ENCODE peak calls at places on chromosomes 6 and 20, in six cellular contexts. One of them, this sample, is unnamed.
A peak's percentile ranks its signal among the peaks of the same experiment; 100 is the strongest.

GRCh38 chr20:61631770-61632169 is 379.7 kb downstream of the CDH4 start:
- DNase-seq in CD8-positive, alpha-beta memory T cell: no peak
- DNase-seq in fibroblast of lung: no peak
- DNase-seq in GM06990: no peak
- DNase-seq in CD8-positive, alpha-beta T cell: no peak
- DNase-seq in right cardiac atrium: no peak
- DNase-seq in this sample: no peak

GRCh38 chr6:167996424-167997199 is 859 bp upstream of the KIF25 start:
- DNase-seq in CD8-positive, alpha-beta memory T cell: no peak
- DNase-seq in CD8-positive, alpha-beta T cell: no peak
- DNase-seq in fibroblast of lung: no peak
- DNase-seq in GM06990: no peak
- DNase-seq in right cardiac atrium: no peak
- DNase-seq in this sample: peak; percentile 43

GRCh38 chr6:1901556-1901955 is 291.8 kb downstream of the FOXC1 start:
- DNase-seq in fibroblast of lung: peak; percentile 50
- DNase-seq in CD8-positive, alpha-beta T cell: no peak
- DNase-seq in CD8-positive, alpha-beta memory T cell: no peak
- DNase-seq in GM06990: no peak
- DNase-seq in right cardiac atrium: no peak
- DNase-seq in this sample: no peak

GRCh38 chr6:144561455-144562043 is 276.4 kb downstream of the UTRN start:
- DNase-seq in CD8-positive, alpha-beta T cell: no peak
- DNase-seq in fibroblast of lung: no peak
- DNase-seq in CD8-positive, alpha-beta memory T cell: no peak
- DNase-seq in right cardiac atrium: no peak
- DNase-seq in GM06990: no peak
- DNase-seq in this sample: no peak

GRCh38 chr20:62818592-62819493 is 2.0 kb downstream of the COL9A3 start:
- DNase-seq in CD8-positive, alpha-beta T cell: no peak
- DNase-seq in CD8-positive, alpha-beta memory T cell: no peak
- DNase-seq in GM06990: no peak
- DNase-seq in right cardiac atrium: peak; percentile 93
- DNase-seq in fibroblast of lung: no peak
- DNase-seq in this sample: no peak

GRCh38 chr20:3313681-3314080 is 74.7 kb upstream of the SLC4A11 start:
- DNase-seq in CD8-positive, alpha-beta T cell: no peak
- DNase-seq in CD8-positive, alpha-beta memory T cell: no peak
- DNase-seq in GM06990: no peak
- DNase-seq in right cardiac atrium: no peak
- DNase-seq in fibroblast of lung: no peak
- DNase-seq in this sample: no peak

GRCh38 chr6:14333556-14334305 is 216.2 kb downstream of the CD83 start:
- DNase-seq in fibroblast of lung: peak; percentile 77
- DNase-seq in right cardiac atrium: no peak
- DNase-seq in CD8-positive, alpha-beta memory T cell: no peak
- DNase-seq in GM06990: no peak
- DNase-seq in CD8-positive, alpha-beta T cell: no peak
- DNase-seq in this sample: no peak

GRCh38 chr6:146550911-146551310 is 7.3 kb downstream of the RAB32 start:
- DNase-seq in GM06990: no peak
- DNase-seq in CD8-positive, alpha-beta T cell: no peak
- DNase-seq in fibroblast of lung: peak; percentile 7
- DNase-seq in CD8-positive, alpha-beta memory T cell: no peak
- DNase-seq in right cardiac atrium: no peak
- DNase-seq in this sample: no peak

GRCh38 chr6:163707385-163708355 is 293.2 kb downstream of the QKI start:
- DNase-seq in right cardiac atrium: no peak
- DNase-seq in fibroblast of lung: peak; percentile 20
- DNase-seq in GM06990: peak; percentile 53
- DNase-seq in CD8-positive, alpha-beta T cell: no peak
- DNase-seq in CD8-positive, alpha-beta memory T cell: no peak
- DNase-seq in this sample: peak; percentile 77

GRCh38 chr6:168934856-168935627 is 318.6 kb downstream of the THBS2 start:
- DNase-seq in CD8-positive, alpha-beta T cell: no peak
- DNase-seq in GM06990: no peak
- DNase-seq in CD8-positive, alpha-beta memory T cell: no peak
- DNase-seq in right cardiac atrium: no peak
- DNase-seq in fibroblast of lung: no peak
- DNase-seq in this sample: no peak

GRCh38 chr6:4350571-4351505 is 215.5 kb upstream of the ECI2 start:
- DNase-seq in GM06990: no peak
- DNase-seq in right cardiac atrium: peak; percentile 59
- DNase-seq in CD8-positive, alpha-beta T cell: no peak
- DNase-seq in fibroblast of lung: peak; percentile 55
- DNase-seq in CD8-positive, alpha-beta memory T cell: no peak
- DNase-seq in this sample: no peak

GRCh38 chr20:4891997-4892396 is 109.3 kb downstream of the SLC23A2 start:
- DNase-seq in CD8-positive, alpha-beta T cell: no peak
- DNase-seq in right cardiac atrium: no peak
- DNase-seq in CD8-positive, alpha-beta memory T cell: no peak
- DNase-seq in fibroblast of lung: no peak
- DNase-seq in GM06990: no peak
- DNase-seq in this sample: no peak

GRCh38 chr20:4894409-4894808 is 106.9 kb downstream of the SLC23A2 start:
- DNase-seq in fibroblast of lung: no peak
- DNase-seq in CD8-positive, alpha-beta memory T cell: no peak
- DNase-seq in GM06990: no peak
- DNase-seq in right cardiac atrium: no peak
- DNase-seq in CD8-positive, alpha-beta T cell: no peak
- DNase-seq in this sample: no peak

GRCh38 chr20:4889446-4889845 is 111.9 kb downstream of the SLC23A2 start:
- DNase-seq in right cardiac atrium: no peak
- DNase-seq in GM06990: no peak
- DNase-seq in fibroblast of lung: no peak
- DNase-seq in CD8-positive, alpha-beta T cell: no peak
- DNase-seq in CD8-positive, alpha-beta memory T cell: no peak
- DNase-seq in this sample: no peak

GRCh38 chr20:4893709-4894108 is 107.6 kb downstream of the SLC23A2 start:
- DNase-seq in CD8-positive, alpha-beta T cell: no peak
- DNase-seq in CD8-positive, alpha-beta memory T cell: no peak
- DNase-seq in fibroblast of lung: no peak
- DNase-seq in right cardiac atrium: no peak
- DNase-seq in GM06990: no peak
- DNase-seq in this sample: no peak

DNA sequence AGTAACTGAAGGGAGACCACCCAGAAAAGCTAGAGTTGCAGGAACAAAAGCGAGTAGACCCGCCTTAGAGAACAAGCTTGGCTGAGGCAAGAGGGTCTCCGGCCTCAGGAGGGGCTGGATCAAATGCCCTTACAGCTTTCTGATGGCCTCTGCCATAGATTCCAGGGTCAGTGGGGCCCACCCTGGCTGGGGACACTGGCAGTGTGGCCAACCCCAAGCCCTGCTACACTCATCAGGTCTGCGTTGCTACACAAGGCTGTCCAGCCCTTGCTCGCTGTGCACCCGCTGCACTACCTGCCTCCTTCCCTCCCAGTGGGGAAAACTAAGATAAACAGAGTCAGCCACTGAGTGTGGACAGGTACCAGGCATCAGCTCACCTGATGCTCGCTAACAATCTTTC is 109.9 kb downstream of the SLC23A2 start:
- DNase-seq in CD8-positive, alpha-beta memory T cell: no peak
- DNase-seq in fibroblast of lung: no peak
- DNase-seq in CD8-positive, alpha-beta T cell: no peak
- DNase-seq in GM06990: no peak
- DNase-seq in right cardiac atrium: no peak
- DNase-seq in this sample: no peak
- H3K4me3 ChIP-seq in CD8-positive, alpha-beta memory T cell: no peak overlapping the region
- H3K4me3 ChIP-seq in fibroblast of lung: no peak overlapping the region
- H3K4me3 ChIP-seq in CD8-positive, alpha-beta T cell: no peak overlapping the region
- H3K4me3 ChIP-seq in GM06990: no peak overlapping the region
- H3K4me3 ChIP-seq in right cardiac atrium: no peak overlapping the region
- H3K4me3 ChIP-seq in this sample: no peak overlapping the region

GRCh38 chr20:50193851-50194830 is 3.5 kb downstream of the CEBPB start:
- DNase-seq in right cardiac atrium: peak; percentile 73
- DNase-seq in CD8-positive, alpha-beta memory T cell: no peak
- DNase-seq in GM06990: no peak
- DNase-seq in fibroblast of lung: peak; percentile 12
- DNase-seq in CD8-positive, alpha-beta T cell: no peak
- DNase-seq in this sample: no peak
- H3K4me3 ChIP-seq in right cardiac atrium: peak overlapping the region; percentile 64
- H3K4me3 ChIP-seq in CD8-positive, alpha-beta memory T cell: peak overlapping the region; percentile 58
- H3K4me3 ChIP-seq in GM06990: no peak overlapping the region
- H3K4me3 ChIP-seq in fibroblast of lung: peak overlapping the region; percentile 82
- H3K4me3 ChIP-seq in CD8-positive, alpha-beta T cell: no peak overlapping the region
- H3K4me3 ChIP-seq in this sample: no peak overlapping the region

GRCh38 chr6:138428943-138429616 is 25.1 kb downstream of the HEBP2 start:
- DNase-seq in fibroblast of lung: peak; percentile 59
- DNase-seq in CD8-positive, alpha-beta T cell: no peak
- DNase-seq in CD8-positive, alpha-beta memory T cell: peak; percentile 50
- DNase-seq in GM06990: no peak
- DNase-seq in right cardiac atrium: no peak
- DNase-seq in this sample: peak; percentile 63
- H3K4me3 ChIP-seq in fibroblast of lung: no peak overlapping the region
- H3K4me3 ChIP-seq in CD8-positive, alpha-beta T cell: no peak overlapping the region
- H3K4me3 ChIP-seq in CD8-positive, alpha-beta memory T cell: no peak overlapping the region
- H3K4me3 ChIP-seq in GM06990: no peak overlapping the region
- H3K4me3 ChIP-seq in right cardiac atrium: no peak overlapping the region
- H3K4me3 ChIP-seq in this sample: no peak overlapping the region

GRCh38 chr6:21033575-21034026 is 499.3 kb downstream of the CDKAL1 start:
- DNase-seq in CD8-positive, alpha-beta memory T cell: no peak
- DNase-seq in fibroblast of lung: peak; percentile 84
- DNase-seq in CD8-positive, alpha-beta T cell: no peak
- DNase-seq in GM06990: no peak
- DNase-seq in right cardiac atrium: peak; percentile 48
- DNase-seq in this sample: no peak
- H3K4me3 ChIP-seq in CD8-positive, alpha-beta memory T cell: no peak overlapping the region
- H3K4me3 ChIP-seq in fibroblast of lung: peak overlapping the region; percentile 12
- H3K4me3 ChIP-seq in CD8-positive, alpha-beta T cell: no peak overlapping the region
- H3K4me3 ChIP-seq in GM06990: no peak overlapping the region
- H3K4me3 ChIP-seq in right cardiac atrium: no peak overlapping the region
- H3K4me3 ChIP-seq in this sample: no peak overlapping the region

DNA sequence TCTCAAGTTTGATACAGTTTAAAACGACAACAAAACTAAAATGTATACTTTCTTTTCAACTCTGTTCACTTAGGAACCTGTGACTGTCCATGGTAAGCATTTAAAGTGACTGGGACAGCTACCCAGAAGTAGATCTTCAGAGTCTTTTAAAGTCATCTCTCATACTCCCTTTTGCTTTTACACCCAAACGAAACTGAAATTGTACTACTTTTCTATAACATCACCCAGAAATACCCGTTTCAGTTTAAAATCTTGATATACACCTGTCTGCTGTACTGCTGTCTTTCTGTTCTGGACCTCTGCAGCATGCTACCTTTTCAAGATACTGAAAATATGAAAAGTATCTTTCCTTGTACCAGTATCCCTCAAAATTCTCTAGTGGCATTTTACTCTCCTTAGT is 170.4 kb upstream of the THEMIS start:
- DNase-seq in GM06990: peak; percentile 3
- DNase-seq in CD8-positive, alpha-beta memory T cell: no peak
- DNase-seq in CD8-positive, alpha-beta T cell: no peak
- DNase-seq in fibroblast of lung: no peak
- DNase-seq in right cardiac atrium: no peak
- DNase-seq in this sample: peak; percentile 8
- H3K4me3 ChIP-seq in GM06990: no peak overlapping the region
- H3K4me3 ChIP-seq in CD8-positive, alpha-beta memory T cell: no peak overlapping the region
- H3K4me3 ChIP-seq in CD8-positive, alpha-beta T cell: no peak overlapping the region
- H3K4me3 ChIP-seq in fibroblast of lung: no peak overlapping the region
- H3K4me3 ChIP-seq in right cardiac atrium: no peak overlapping the region
- H3K4me3 ChIP-seq in this sample: no peak overlapping the region

GRCh38 chr6:41726876-41727275 is 8.5 kb downstream of the TFEB start:
- DNase-seq in GM06990: no peak
- DNase-seq in CD8-positive, alpha-beta T cell: no peak
- DNase-seq in right cardiac atrium: peak; percentile 57
- DNase-seq in fibroblast of lung: no peak
- DNase-seq in CD8-positive, alpha-beta memory T cell: no peak
- DNase-seq in this sample: no peak

GRCh38 chr6:41724638-41725501 is 10.5 kb downstream of the TFEB start:
- DNase-seq in right cardiac atrium: peak; percentile 47
- DNase-seq in CD8-positive, alpha-beta T cell: no peak
- DNase-seq in fibroblast of lung: no peak
- DNase-seq in CD8-positive, alpha-beta memory T cell: no peak
- DNase-seq in GM06990: no peak
- DNase-seq in this sample: no peak

GRCh38 chr6:41721396-41721795 is 14.0 kb downstream of the TFEB start:
- DNase-seq in right cardiac atrium: no peak
- DNase-seq in CD8-positive, alpha-beta memory T cell: no peak
- DNase-seq in CD8-positive, alpha-beta T cell: no peak
- DNase-seq in GM06990: no peak
- DNase-seq in fibroblast of lung: no peak
- DNase-seq in this sample: no peak

GRCh38 chr6:41723178-41723935 is 12.1 kb downstream of the TFEB start:
- DNase-seq in GM06990: peak; percentile 84
- DNase-seq in CD8-positive, alpha-beta T cell: no peak
- DNase-seq in CD8-positive, alpha-beta memory T cell: no peak
- DNase-seq in right cardiac atrium: peak; percentile 90
- DNase-seq in fibroblast of lung: peak; percentile 89
- DNase-seq in this sample: peak; percentile 94

GRCh38 chr6:41723936-41724637 is 11.3 kb downstream of the TFEB start:
- DNase-seq in CD8-positive, alpha-beta memory T cell: no peak
- DNase-seq in GM06990: no peak
- DNase-seq in fibroblast of lung: no peak
- DNase-seq in right cardiac atrium: peak; percentile 43
- DNase-seq in CD8-positive, alpha-beta T cell: no peak
- DNase-seq in this sample: peak; percentile 60
- H3K4me3 ChIP-seq in CD8-positive, alpha-beta memory T cell: no peak overlapping the region
- H3K4me3 ChIP-seq in GM06990: peak overlapping the region; percentile 76
- H3K4me3 ChIP-seq in fibroblast of lung: no peak overlapping the region
- H3K4me3 ChIP-seq in right cardiac atrium: no peak overlapping the region
- H3K4me3 ChIP-seq in CD8-positive, alpha-beta T cell: no peak overlapping the region
- H3K4me3 ChIP-seq in this sample: peak overlapping the region; percentile 83

This sample was measured in GM12865.